ENCODE peak calls at places on chromosomes 16 and 17, in four cellular contexts. N is HEK293T; S is HTR-8/SVneo; F is stimulated activated CD4-positive, alpha-beta T cell treated with anti-CD3 and anti-CD28 coated beads, Interleukin-4, amount 100 ng/mL, for 4 hours. C is an unnamed sample.

GRCh38 chr16:6961704-6962103 is 370.9 kb upstream of the RBFOX1 start:
- DNase-seq in S (no peak), N (no peak), F (no peak), C (no peak)

GRCh38 chr17:78535285-78536197 is 41.7 kb downstream of the DNAH17 start:
- DNase-seq in N (no peak), S (no peak), F (no peak), C (no peak)

GRCh38 chr16:48831081-48831722 is 221.2 kb upstream of the N4BP1 start:
- DNase-seq in N (peak; percentile 41), F (no peak), S (no peak), C (no peak)

GRCh38 chr17:45814622-45815606 is 29.8 kb upstream of the SPPL2C start:
- DNase-seq in F (no peak), S (no peak), N (no peak), C (no peak)

GRCh38 chr17:79933863-79934652 is 94.8 kb upstream of the CBX4 start:
- DNase-seq in S (peak; percentile 32), N (no peak), F (no peak), C (no peak)

GRCh38 chr17:44961921-44962350 is 6.2 kb downstream of the C1QL1 start:
- DNase-seq in F (no peak), S (no peak), N (peak; percentile 49), C (no peak)

GRCh38 chr17:1134634-1135324 is 45.0 kb downstream of the ABR start:
- DNase-seq in S (no peak), F (no peak), N (no peak), C (no peak)

GRCh38 chr16:88331989-88332920 is 50.5 kb upstream of the ZNF469 start:
- DNase-seq in F (no peak), N (no peak), S (peak; percentile 91), C (no peak)

GRCh38 chr17:57870283-57870635 is 20.4 kb upstream of the MRPS23 start:
- DNase-seq in S (no peak), N (no peak), F (no peak), C (no peak)

GRCh38 chr17:78173025-78173715 is 4.8 kb downstream of the SYNGR2 start:
- DNase-seq in S (no peak), N (no peak), F (no peak), C (no peak)

GRCh38 chr17:16496820-16497489 is 5.0 kb upstream of the LRRC75A start:
- DNase-seq in S (no peak), N (no peak), F (no peak), C (no peak)